ENCODE peak calls at places on chromosomes 3 and 15, in ten cellular contexts. A, W, P, F, N, O, L, I, G and C are unnamed samples.

GRCh38 chr3:105473521-105474223 is 107.0 kb downstream of the ALCAM start:
- DNase-seq in A (no peak), W (peak), P (no peak), F (peak), N (peak), O (no peak), L (no peak), I (no peak), G (no peak), C (no peak)

GRCh38 chr3:133531981-133532380 is 41.5 kb upstream of the CDV3 start:
- DNase-seq in A (no peak), W (peak), P (no peak), F (peak), N (no peak), O (no peak), L (no peak), I (no peak), G (no peak), C (no peak)

GRCh38 chr3:61684386-61684785 is 123.0 kb downstream of the PTPRG start:
- DNase-seq in A (no peak), W (no peak), P (no peak), F (peak), N (no peak), O (no peak), L (no peak), I (no peak), G (no peak), C (no peak)

GRCh38 chr15:81101894-81102815 is 31.9 kb upstream of the CFAP161 start:
- DNase-seq in A (no peak), W (no peak), P (no peak), F (no peak), N (no peak), O (no peak), L (no peak), I (no peak), G (no peak), C (no peak)

GRCh38 chr15:72796515-72797337 is 13.2 kb upstream of the ADPGK start:
- DNase-seq in A (no peak), W (peak), P (peak), F (peak), N (peak), O (no peak), L (peak), I (no peak), G (no peak), C (peak)

GRCh38 chr3:80785475-80785874 is 976.0 kb downstream of the GBE1 start:
- DNase-seq in A (no peak), W (no peak), P (no peak), F (no peak), N (no peak), O (no peak), L (no peak), I (no peak), G (no peak), C (no peak)

GRCh38 chr15:22251422-22251821 is 171.1 kb downstream of the OR4M2 start:
- DNase-seq in A (no peak), W (no peak), P (no peak), F (no peak), N (no peak), O (no peak), L (no peak), I (no peak), G (no peak), C (no peak)

GRCh38 chr3:38580450-38581382 is 68.8 kb downstream of the SCN5A start:
- DNase-seq in A (no peak), W (no peak), P (no peak), F (no peak), N (no peak), O (no peak), L (no peak), I (no peak), G (no peak), C (no peak)

GRCh38 chr3:50521572-50521971 is 18.1 kb upstream of the CACNA2D2 start:
- DNase-seq in A (no peak), W (no peak), P (no peak), F (no peak), N (no peak), O (no peak), L (no peak), I (no peak), G (no peak), C (no peak)

GRCh38 chr3:159482241-159483031 is 506.2 kb upstream of the IL12A start:
- DNase-seq in A (no peak), W (no peak), P (no peak), F (peak), N (no peak), O (no peak), L (no peak), I (no peak), G (no peak), C (no peak)

GRCh38 chr3:152382312-152383135 is 113.8 kb downstream of the MBNL1 start:
- DNase-seq in A (no peak), W (peak), P (no peak), F (no peak), N (no peak), O (no peak), L (no peak), I (no peak), G (no peak), C (no peak)

GRCh38 chr3:113264249-113264648 is 52.9 kb downstream of the BOC start:
- DNase-seq in A (no peak), W (no peak), P (no peak), F (no peak), N (no peak), O (no peak), L (no peak), I (no peak), G (no peak), C (no peak)

GRCh38 chr15:89119489-89120478 is 31.5 kb downstream of the ABHD2 start:
- DNase-seq in A (no peak), W (peak), P (no peak), F (peak), N (peak), O (no peak), L (no peak), I (no peak), G (no peak), C (no peak)

GRCh38 chr3:39166932-39167532 is 13.6 kb upstream of the CSRNP1 start:
- DNase-seq in A (no peak), W (peak), P (no peak), F (peak), N (peak), O (no peak), L (no peak), I (no peak), G (no peak), C (no peak)

GRCh38 chr3:64240445-64240844 is 15.2 kb upstream of the PRICKLE2 start:
- DNase-seq in A (no peak), W (no peak), P (no peak), F (peak), N (no peak), O (no peak), L (no peak), I (no peak), G (no peak), C (no peak)

GRCh38 chr3:50122071-50122470 is 33.1 kb upstream of the SEMA3F start:
- DNase-seq in A (no peak), W (peak), P (peak), F (peak), N (no peak), O (no peak), L (no peak), I (no peak), G (no peak), C (no peak)

GRCh38 chr15:84601555-84601838 is 688 bp downstream of the ZSCAN2 start:
- DNase-seq in A (no peak), W (no peak), P (no peak), F (no peak), N (no peak), O (no peak), L (no peak), I (no peak), G (no peak), C (no peak)

GRCh38 chr15:101675796-101676582 is 23.8 kb upstream of the TM2D3 start:
- DNase-seq in A (no peak), W (peak), P (no peak), F (peak), N (peak), O (no peak), L (no peak), I (no peak), G (no peak), C (no peak)

GRCh38 chr15:64773606-64774555 is 1.5 kb downstream of the RBPMS2 start:
- DNase-seq in A (no peak), W (no peak), P (no peak), F (no peak), N (no peak), O (no peak), L (no peak), I (no peak), G (no peak), C (no peak)

GRCh38 chr3:49724586-49724985 is 835 bp upstream of the GMPPB start:
- DNase-seq in A (no peak), W (peak), P (peak), F (peak), N (no peak), O (no peak), L (no peak), I (no peak), G (no peak), C (peak)